ENCODE peak calls at places on chromosomes 1 and 21, in ten cellular contexts. Q is CD4-positive, CD25-positive, alpha-beta regulatory T cell; W is prostate gland; J is naive thymus-derived CD4-positive, alpha-beta T cell; K is activated T-cell treated with anti-CD3 and anti-CD28 coated beads for 1 hour; T is PC-3; Z is nephron progenitor cell; P is foreskin keratinocyte; L is caudate nucleus; D is T-helper 9 cell. F is an unnamed sample.

GRCh38 chr1:10213186-10213585 is 2.8 kb downstream of the KIF1B start:
- DNase-seq in Q (no peak), W (no peak), J (no peak), K (no peak), T (no peak), Z (no peak), P (no peak), L (no peak), D (no peak), F (no peak)

GRCh38 chr1:228841632-228842031 is 106.4 kb downstream of the RHOU start:
- DNase-seq in Q (no peak), W (no peak), J (no peak), K (no peak), T (no peak), Z (no peak), P (no peak), L (no peak), D (no peak), F (no peak)

GRCh38 chr1:66231162-66232077 is 302.5 kb upstream of the SGIP1 start:
- DNase-seq in Q (no peak), W (no peak), J (no peak), K (no peak), T (peak), Z (no peak), P (no peak), L (no peak), D (no peak), F (no peak)

GRCh38 chr1:99994496-99994895 is 24.7 kb downstream of the SLC35A3 start:
- DNase-seq in Q (no peak), W (no peak), J (no peak), K (no peak), T (no peak), Z (no peak), P (peak), L (no peak), D (no peak), F (no peak)

GRCh38 chr1:160778976-160779375 is 17.0 kb upstream of the LY9 start:
- DNase-seq in Q (no peak), W (no peak), J (no peak), K (no peak), T (no peak), Z (no peak), P (no peak), L (no peak), D (no peak), F (no peak)

GRCh38 chr1:186283374-186283773 is 91.7 kb downstream of the TPR start:
- DNase-seq in Q (no peak), W (no peak), J (no peak), K (no peak), T (no peak), Z (no peak), P (no peak), L (no peak), D (no peak), F (no peak)

GRCh38 chr21:45560106-45561021 is 18.1 kb upstream of the SLC19A1 start:
- DNase-seq in Q (no peak), W (no peak), J (no peak), K (no peak), T (no peak), Z (no peak), P (no peak), L (no peak), D (no peak), F (no peak)

GRCh38 chr1:169052727-169053126 is 53.8 kb upstream of the ATP1B1 start:
- DNase-seq in Q (no peak), W (no peak), J (no peak), K (no peak), T (no peak), Z (no peak), P (no peak), L (no peak), D (no peak), F (no peak)

GRCh38 chr1:101507547-101507971 is 270.7 kb downstream of the S1PR1 start:
- DNase-seq in Q (no peak), W (no peak), J (no peak), K (no peak), T (no peak), Z (no peak), P (peak), L (no peak), D (no peak), F (no peak)

GRCh38 chr1:18974616-18975015 is 18.1 kb upstream of the IFFO2 start:
- DNase-seq in Q (no peak), W (no peak), J (no peak), K (no peak), T (no peak), Z (no peak), P (no peak), L (no peak), D (no peak), F (no peak)

GRCh38 chr1:197024460-197024859 is 42.6 kb downstream of the F13B start:
- DNase-seq in Q (no peak), W (no peak), J (no peak), K (no peak), T (peak), Z (no peak), P (no peak), L (no peak), D (no peak), F (no peak)

GRCh38 chr1:224859651-224860050 is 69.8 kb upstream of the DNAH14 start:
- DNase-seq in Q (no peak), W (no peak), J (no peak), K (no peak), T (no peak), Z (no peak), P (peak), L (no peak), D (no peak), F (no peak)

GRCh38 chr1:110237406-110238152 is 27.5 kb downstream of the KCNC4 start:
- DNase-seq in Q (no peak), W (no peak), J (no peak), K (no peak), T (no peak), Z (no peak), P (no peak), L (peak), D (no peak), F (no peak)

GRCh38 chr21:37915516-37915915 is 741 bp downstream of the KCNJ6 start:
- DNase-seq in Q (no peak), W (no peak), J (no peak), K (no peak), T (no peak), Z (peak), P (no peak), L (no peak), D (no peak), F (no peak)

GRCh38 chr1:66527688-66528087 is 6.3 kb upstream of the SGIP1 start:
- DNase-seq in Q (no peak), W (no peak), J (no peak), K (no peak), T (no peak), Z (no peak), P (peak), L (no peak), D (no peak), F (no peak)

GRCh38 chr1:57464756-57465155 is 40.9 kb upstream of the DAB1 start:
- DNase-seq in Q (no peak), W (no peak), J (no peak), K (no peak), T (no peak), Z (no peak), P (no peak), L (no peak), D (no peak), F (no peak)

GRCh38 chr1:44903261-44903660 is 60.2 kb upstream of the PTCH2 start:
- DNase-seq in Q (no peak), W (no peak), J (no peak), K (no peak), T (no peak), Z (no peak), P (no peak), L (no peak), D (no peak), F (no peak)

GRCh38 chr1:236063919-236064673 is 794 bp downstream of the NID1 start:
- DNase-seq in Q (no peak), W (peak), J (peak), K (no peak), T (peak), Z (peak), P (no peak), L (peak), D (no peak), F (peak)

GRCh38 chr1:54716299-54717047 is 812 bp downstream of the TTC4 start:
- DNase-seq in Q (peak), W (no peak), J (no peak), K (no peak), T (peak), Z (no peak), P (peak), L (no peak), D (no peak), F (no peak)

GRCh38 chr1:205800973-205801703 is 11.9 kb downstream of the SLC41A1 start:
- DNase-seq in Q (no peak), W (peak), J (no peak), K (no peak), T (no peak), Z (no peak), P (no peak), L (no peak), D (no peak), F (no peak)

GRCh38 chr21:35395728-35396127 is 346.6 kb upstream of the RUNX1 start:
- DNase-seq in Q (no peak), W (no peak), J (no peak), K (no peak), T (peak), Z (no peak), P (peak), L (no peak), D (no peak), F (no peak)

GRCh38 chr1:3060601-3061551 is 8.1 kb upstream of the PRDM16 start:
- DNase-seq in Q (no peak), W (no peak), J (no peak), K (no peak), T (peak), Z (no peak), P (no peak), L (no peak), D (no peak), F (no peak)

GRCh38 chr1:58893257-58893869 is 109.5 kb upstream of the JUN start:
- DNase-seq in Q (no peak), W (no peak), J (no peak), K (no peak), T (no peak), Z (no peak), P (no peak), L (no peak), D (no peak), F (no peak)